ENCODE peak calls at places on chromosomes 13 and 19, in four cellular contexts. One of them, this sample, is unnamed.

GRCh38 chr19:31483226-31483857 is 134.1 kb upstream of the TSHZ3 start:
- DNase-seq in CD4-positive, CD25-positive, alpha-beta regulatory T cell: no peak
- DNase-seq in cardiac muscle cell: no peak
- DNase-seq in HFF-Myc: no peak
- DNase-seq in this sample: no peak

GRCh38 chr19:1473424-1473851 is 5.6 kb downstream of the C19orf25 start:
- DNase-seq in CD4-positive, CD25-positive, alpha-beta regulatory T cell: no peak
- DNase-seq in cardiac muscle cell: no peak
- DNase-seq in HFF-Myc: no peak
- DNase-seq in this sample: no peak

GRCh38 chr13:81487151-81487550 is 1146.2 kb upstream of the SPRY2 start:
- DNase-seq in CD4-positive, CD25-positive, alpha-beta regulatory T cell: no peak
- DNase-seq in cardiac muscle cell: peak; percentile 40
- DNase-seq in HFF-Myc: no peak
- DNase-seq in this sample: no peak

GRCh38 chr13:79126706-79127105 is 279.3 kb downstream of the RBM26 start:
- DNase-seq in CD4-positive, CD25-positive, alpha-beta regulatory T cell: no peak
- DNase-seq in cardiac muscle cell: no peak
- DNase-seq in HFF-Myc: no peak
- DNase-seq in this sample: no peak

GRCh38 chr19:58476498-58477015 is 405 bp downstream of the ZNF446 start:
- DNase-seq in CD4-positive, CD25-positive, alpha-beta regulatory T cell: no peak
- DNase-seq in cardiac muscle cell: peak; percentile 18
- DNase-seq in HFF-Myc: no peak
- DNase-seq in this sample: no peak

GRCh38 chr19:50977626-50978025 is 6.1 kb downstream of the KLK7 start:
- DNase-seq in CD4-positive, CD25-positive, alpha-beta regulatory T cell: no peak
- DNase-seq in cardiac muscle cell: no peak
- DNase-seq in HFF-Myc: no peak
- DNase-seq in this sample: no peak

GRCh38 chr13:44422755-44423643 is 49.4 kb downstream of the SERP2 start:
- DNase-seq in CD4-positive, CD25-positive, alpha-beta regulatory T cell: no peak
- DNase-seq in cardiac muscle cell: no peak
- DNase-seq in HFF-Myc: no peak
- DNase-seq in this sample: peak; percentile 61

GRCh38 chr13:101488734-101489133 is 36.3 kb downstream of the ITGBL1 start:
- DNase-seq in CD4-positive, CD25-positive, alpha-beta regulatory T cell: no peak
- DNase-seq in cardiac muscle cell: no peak
- DNase-seq in HFF-Myc: no peak
- DNase-seq in this sample: no peak

GRCh38 chr19:35783469-35784400 is 8.4 kb downstream of the ARHGAP33 start:
- DNase-seq in CD4-positive, CD25-positive, alpha-beta regulatory T cell: no peak
- DNase-seq in cardiac muscle cell: no peak
- DNase-seq in HFF-Myc: no peak
- DNase-seq in this sample: no peak

GRCh38 chr13:80684525-80685017 is 343.6 kb upstream of the SPRY2 start:
- DNase-seq in CD4-positive, CD25-positive, alpha-beta regulatory T cell: no peak
- DNase-seq in cardiac muscle cell: no peak
- DNase-seq in HFF-Myc: no peak
- DNase-seq in this sample: no peak

GRCh38 chr19:5947435-5947834 is 30.5 kb downstream of the RANBP3 start:
- DNase-seq in CD4-positive, CD25-positive, alpha-beta regulatory T cell: no peak
- DNase-seq in cardiac muscle cell: peak; percentile 88
- DNase-seq in HFF-Myc: no peak
- DNase-seq in this sample: no peak

GRCh38 chr19:18279516-18280246 is 1.7 kb downstream of the JUND start:
- DNase-seq in CD4-positive, CD25-positive, alpha-beta regulatory T cell: peak; percentile 93
- DNase-seq in cardiac muscle cell: peak; percentile 97
- DNase-seq in HFF-Myc: no peak
- DNase-seq in this sample: peak; percentile 96

GRCh38 chr19:49676136-49676689 is 858 bp upstream of the PRMT1 start:
- DNase-seq in CD4-positive, CD25-positive, alpha-beta regulatory T cell: no peak
- DNase-seq in cardiac muscle cell: peak; percentile 97
- DNase-seq in HFF-Myc: peak; percentile 88
- DNase-seq in this sample: peak; percentile 95

GRCh38 chr13:85142351-85142750 is 656.9 kb downstream of the SLITRK6 start:
- DNase-seq in CD4-positive, CD25-positive, alpha-beta regulatory T cell: no peak
- DNase-seq in cardiac muscle cell: no peak
- DNase-seq in HFF-Myc: no peak
- DNase-seq in this sample: no peak

GRCh38 chr19:42093505-42093904 is 17.5 kb downstream of the ZNF574 start:
- DNase-seq in CD4-positive, CD25-positive, alpha-beta regulatory T cell: no peak
- DNase-seq in cardiac muscle cell: no peak
- DNase-seq in HFF-Myc: no peak
- DNase-seq in this sample: no peak

GRCh38 chr13:24606486-24607170 is 73.6 kb upstream of the ATP12A start:
- DNase-seq in CD4-positive, CD25-positive, alpha-beta regulatory T cell: no peak
- DNase-seq in cardiac muscle cell: no peak
- DNase-seq in HFF-Myc: no peak
- DNase-seq in this sample: no peak

GRCh38 chr13:37453246-37453645 is 145.3 kb downstream of the POSTN start:
- DNase-seq in CD4-positive, CD25-positive, alpha-beta regulatory T cell: no peak
- DNase-seq in cardiac muscle cell: peak; percentile 63
- DNase-seq in HFF-Myc: no peak
- DNase-seq in this sample: no peak

GRCh38 chr19:11299946-11300810 is 4.2 kb downstream of the TSPAN16 start:
- DNase-seq in CD4-positive, CD25-positive, alpha-beta regulatory T cell: no peak
- DNase-seq in cardiac muscle cell: no peak
- DNase-seq in HFF-Myc: no peak
- DNase-seq in this sample: no peak

GRCh38 chr19:35756373-35757230 is at the start of gene HSPB6:
- DNase-seq in CD4-positive, CD25-positive, alpha-beta regulatory T cell: no peak
- DNase-seq in cardiac muscle cell: peak; percentile 83
- DNase-seq in HFF-Myc: no peak
- DNase-seq in this sample: no peak

GRCh38 chr19:19372656-19373416 is 32.6 kb upstream of the GATAD2A start:
- DNase-seq in CD4-positive, CD25-positive, alpha-beta regulatory T cell: peak; percentile 60
- DNase-seq in cardiac muscle cell: peak; percentile 61
- DNase-seq in HFF-Myc: no peak
- DNase-seq in this sample: peak; percentile 89

GRCh38 chr13:114110091-114110829 is 22.2 kb downstream of the RASA3 start:
- DNase-seq in CD4-positive, CD25-positive, alpha-beta regulatory T cell: peak; percentile 76
- DNase-seq in cardiac muscle cell: no peak
- DNase-seq in HFF-Myc: no peak
- DNase-seq in this sample: peak; percentile 86

GRCh38 chr13:28636677-28637317 is 22.1 kb upstream of the POMP start:
- DNase-seq in CD4-positive, CD25-positive, alpha-beta regulatory T cell: peak; percentile 23
- DNase-seq in cardiac muscle cell: peak; percentile 80
- DNase-seq in HFF-Myc: peak; percentile 57
- DNase-seq in this sample: peak; percentile 84

GRCh38 chr13:110347535-110348308 is 40.6 kb downstream of the COL4A2 start:
- DNase-seq in CD4-positive, CD25-positive, alpha-beta regulatory T cell: no peak
- DNase-seq in cardiac muscle cell: peak; percentile 93
- DNase-seq in HFF-Myc: no peak
- DNase-seq in this sample: no peak

GRCh38 chr13:109747524-109747923 is 38.9 kb downstream of the IRS2 start:
- DNase-seq in CD4-positive, CD25-positive, alpha-beta regulatory T cell: no peak
- DNase-seq in cardiac muscle cell: no peak
- DNase-seq in HFF-Myc: no peak
- DNase-seq in this sample: no peak

GRCh38 chr13:71169125-71169524 is 697.9 kb downstream of the DACH1 start:
- DNase-seq in CD4-positive, CD25-positive, alpha-beta regulatory T cell: no peak
- DNase-seq in cardiac muscle cell: no peak
- DNase-seq in HFF-Myc: no peak
- DNase-seq in this sample: no peak

GRCh38 chr19:18008814-18009213 is 844 bp downstream of the ARRDC2 start:
- DNase-seq in CD4-positive, CD25-positive, alpha-beta regulatory T cell: no peak
- DNase-seq in cardiac muscle cell: no peak
- DNase-seq in HFF-Myc: no peak
- DNase-seq in this sample: no peak

GRCh38 chr13:65964672-65965071 is 1265.5 kb downstream of the PCDH9 start:
- DNase-seq in CD4-positive, CD25-positive, alpha-beta regulatory T cell: no peak
- DNase-seq in cardiac muscle cell: no peak
- DNase-seq in HFF-Myc: no peak
- DNase-seq in this sample: no peak

GRCh38 chr19:14059093-14059480 is 2.8 kb downstream of the PALM3 start:
- DNase-seq in CD4-positive, CD25-positive, alpha-beta regulatory T cell: no peak
- DNase-seq in cardiac muscle cell: peak; percentile 8
- DNase-seq in HFF-Myc: no peak
- DNase-seq in this sample: peak; percentile 35

GRCh38 chr19:14056741-14057356 is 5.0 kb downstream of the PALM3 start:
- DNase-seq in CD4-positive, CD25-positive, alpha-beta regulatory T cell: no peak
- DNase-seq in cardiac muscle cell: peak; percentile 5
- DNase-seq in HFF-Myc: no peak
- DNase-seq in this sample: no peak

GRCh38 chr19:14056069-14056666 is 5.7 kb downstream of the PALM3 start:
- DNase-seq in CD4-positive, CD25-positive, alpha-beta regulatory T cell: no peak
- DNase-seq in cardiac muscle cell: no peak
- DNase-seq in HFF-Myc: no peak
- DNase-seq in this sample: no peak

GRCh38 chr19:14059652-14060155 is 2.2 kb downstream of the PALM3 start:
- DNase-seq in CD4-positive, CD25-positive, alpha-beta regulatory T cell: no peak
- DNase-seq in cardiac muscle cell: no peak
- DNase-seq in HFF-Myc: no peak
- DNase-seq in this sample: no peak

DNA sequence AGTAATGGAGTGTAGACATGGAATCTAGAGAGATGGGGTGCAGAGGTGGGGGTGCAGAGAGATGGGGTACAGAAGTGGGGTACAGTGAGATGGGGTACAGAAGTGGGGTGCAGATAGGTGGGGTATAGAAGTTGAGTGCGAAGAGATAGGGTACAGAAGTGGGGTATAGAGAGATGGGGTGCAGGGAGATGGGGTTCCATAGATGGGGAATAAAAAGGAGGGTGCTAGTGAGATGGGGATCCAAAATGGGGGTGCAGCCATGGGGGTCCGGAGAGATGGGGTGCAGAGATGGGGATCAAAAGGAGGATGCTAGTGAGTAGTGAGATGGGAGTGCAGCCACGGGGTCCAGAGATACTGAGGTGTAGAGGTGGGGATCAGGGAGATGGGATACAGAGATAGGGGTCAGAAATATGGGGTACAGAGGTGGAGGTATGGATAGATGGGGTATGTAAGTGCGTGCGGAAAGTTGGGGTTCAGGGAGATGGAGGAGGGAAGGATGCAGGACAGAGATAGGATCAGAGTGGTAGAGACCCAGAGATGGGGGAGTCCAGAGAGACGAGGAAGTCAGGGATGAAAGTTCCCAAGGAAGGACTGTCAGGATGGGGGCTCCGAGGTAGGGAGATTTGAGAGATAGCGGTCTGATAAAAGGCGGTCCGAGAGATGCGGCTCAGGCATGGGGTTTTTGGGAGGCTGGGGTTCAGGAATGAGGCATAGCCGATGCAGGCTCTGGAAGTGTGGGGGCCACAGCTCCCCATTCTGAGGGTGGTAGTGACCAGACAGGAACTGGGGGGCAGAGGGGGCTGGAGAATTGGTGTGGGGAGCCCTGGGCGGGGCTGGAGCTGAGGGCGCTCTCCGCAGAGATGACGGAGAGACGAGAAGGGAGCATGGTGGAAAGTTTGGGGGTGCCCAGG is 3.4 kb downstream of the PALM3 start:
- DNase-seq in CD4-positive, CD25-positive, alpha-beta regulatory T cell: no peak
- DNase-seq in cardiac muscle cell: no peak
- DNase-seq in HFF-Myc: no peak
- DNase-seq in this sample: no peak
- H3K4me3 ChIP-seq in CD4-positive, CD25-positive, alpha-beta regulatory T cell: no peak overlapping the region
- H3K4me3 ChIP-seq in cardiac muscle cell: peak overlapping the region; percentile 27
- H3K4me3 ChIP-seq in HFF-Myc: peak overlapping the region; percentile 20
- H3K4me3 ChIP-seq in this sample: no peak overlapping the region

GRCh38 chr19:21569497-21569870 is 64.1 kb downstream of the ZNF429 start:
- DNase-seq in CD4-positive, CD25-positive, alpha-beta regulatory T cell: no peak
- DNase-seq in cardiac muscle cell: peak; percentile 69
- DNase-seq in HFF-Myc: no peak
- DNase-seq in this sample: no peak
- H3K4me3 ChIP-seq in CD4-positive, CD25-positive, alpha-beta regulatory T cell: peak overlapping the region; percentile 72
- H3K4me3 ChIP-seq in cardiac muscle cell: no peak overlapping the region
- H3K4me3 ChIP-seq in HFF-Myc: no peak overlapping the region
- H3K4me3 ChIP-seq in this sample: no peak overlapping the region

DNA sequence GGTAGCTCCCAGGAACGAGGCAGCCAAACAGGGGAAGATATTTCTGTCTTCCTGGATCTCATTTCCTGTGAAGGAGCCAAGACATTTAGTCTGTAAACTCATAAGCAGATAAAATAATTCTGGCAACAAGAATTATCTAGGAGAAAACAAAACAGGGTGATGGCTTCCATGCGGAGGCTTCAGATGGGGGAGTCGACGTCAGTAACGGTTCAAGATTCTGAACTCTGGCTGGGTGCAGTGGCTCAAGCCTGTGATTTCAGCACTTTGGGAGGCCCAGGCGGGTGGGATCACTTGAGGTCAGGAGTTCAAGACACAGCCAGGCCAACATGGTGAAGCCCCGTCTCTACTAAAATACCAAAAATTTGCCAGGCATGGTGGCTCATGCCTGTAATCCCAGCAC is 1.3 kb downstream of the GNA15 start:
- DNase-seq in CD4-positive, CD25-positive, alpha-beta regulatory T cell: no peak
- DNase-seq in cardiac muscle cell: peak; percentile 76
- DNase-seq in HFF-Myc: no peak
- DNase-seq in this sample: no peak
- H3K4me3 ChIP-seq in CD4-positive, CD25-positive, alpha-beta regulatory T cell: peak overlapping the region; percentile 64
- H3K4me3 ChIP-seq in cardiac muscle cell: no peak overlapping the region
- H3K4me3 ChIP-seq in HFF-Myc: no peak overlapping the region
- H3K4me3 ChIP-seq in this sample: no peak overlapping the region

GRCh38 chr19:54463531-54464043 is at the start of gene LENG9:
- DNase-seq in CD4-positive, CD25-positive, alpha-beta regulatory T cell: peak; percentile 90
- DNase-seq in cardiac muscle cell: peak; percentile 100
- DNase-seq in HFF-Myc: peak; percentile 96
- DNase-seq in this sample: peak; percentile 100
- H3K4me3 ChIP-seq in CD4-positive, CD25-positive, alpha-beta regulatory T cell: peak within 1 kb of the TSS; percentile 62
- H3K4me3 ChIP-seq in cardiac muscle cell: peak within 1 kb of the TSS; percentile 62
- H3K4me3 ChIP-seq in HFF-Myc: peak within 1 kb of the TSS; percentile 52
- H3K4me3 ChIP-seq in this sample: peak within 1 kb of the TSS; percentile 90

GRCh38 chr19:38683393-38684077 is 36.1 kb downstream of the ACTN4 start:
- DNase-seq in CD4-positive, CD25-positive, alpha-beta regulatory T cell: no peak
- DNase-seq in cardiac muscle cell: peak; percentile 92
- DNase-seq in HFF-Myc: peak; percentile 78
- DNase-seq in this sample: peak; percentile 49
- H3K4me3 ChIP-seq in CD4-positive, CD25-positive, alpha-beta regulatory T cell: peak overlapping the region; percentile 7
- H3K4me3 ChIP-seq in cardiac muscle cell: no peak overlapping the region
- H3K4me3 ChIP-seq in HFF-Myc: no peak overlapping the region
- H3K4me3 ChIP-seq in this sample: no peak overlapping the region

GRCh38 chr13:26663801-26664200 is 96.8 kb downstream of the GPR12 start:
- DNase-seq in CD4-positive, CD25-positive, alpha-beta regulatory T cell: no peak
- DNase-seq in cardiac muscle cell: no peak
- DNase-seq in HFF-Myc: no peak
- DNase-seq in this sample: no peak
- H3K4me3 ChIP-seq in CD4-positive, CD25-positive, alpha-beta regulatory T cell: no peak overlapping the region
- H3K4me3 ChIP-seq in cardiac muscle cell: no peak overlapping the region
- H3K4me3 ChIP-seq in HFF-Myc: no peak overlapping the region
- H3K4me3 ChIP-seq in this sample: no peak overlapping the region

This sample was measured in GM12865.